ENCODE peak calls at places on chromosomes 12 and 14, in eight cellular contexts. E is transverse colon; B is hepatocyte; Y is hippocampal formation; C is NCI-H1092; F is skeletal muscle cell; J is ELF-1; G is CD4-positive, alpha-beta T cell. S is an unnamed sample.
A peak's percentile ranks its signal among the peaks of the same experiment; 100 is the strongest.

GRCh38 chr12:93722757-93723567 is 45.8 kb downstream of the CRADD start:
- DNase-seq in E (no peak), B (no peak), Y (no peak), C (no peak), F (no peak), J (no peak), G (no peak), S (no peak)

GRCh38 chr12:102301547-102301946 is 103.9 kb upstream of the PMCH start:
- DNase-seq in E (no peak), B (no peak), Y (no peak), C (no peak), F (no peak), J (no peak), G (no peak), S (no peak)

GRCh38 chr14:94005324-94005723 is 8.2 kb downstream of the CCDC197 start:
- DNase-seq in E (no peak), B (no peak), Y (no peak), C (no peak), F (no peak), J (no peak), G (no peak), S (no peak)

GRCh38 chr14:23437142-23438129 is 2.0 kb upstream of the MYH7 start:
- DNase-seq in E (no peak), B (no peak), Y (no peak), C (no peak), F (no peak), J (no peak), G (no peak), S (no peak)

GRCh38 chr14:33676135-33676566 is 274.7 kb downstream of the EGLN3 start:
- DNase-seq in E (peak; percentile 10), B (peak; percentile 60), Y (peak; percentile 36), C (peak; percentile 9), F (no peak), J (peak; percentile 78), G (no peak), S (no peak)

GRCh38 chr12:54052745-54053624 is 650 bp upstream of the HOXC4 start:
- DNase-seq in E (no peak), B (peak; percentile 51), Y (no peak), C (no peak), F (no peak), J (peak; percentile 70), G (no peak), S (no peak)

GRCh38 chr12:116244474-116245090 is 32.9 kb downstream of the MED13L start:
- DNase-seq in E (no peak), B (no peak), Y (no peak), C (no peak), F (no peak), J (no peak), G (no peak), S (no peak)

GRCh38 chr14:90986510-90986909 is 73.9 kb downstream of the RPS6KA5 start:
- DNase-seq in E (no peak), B (no peak), Y (no peak), C (no peak), F (no peak), J (no peak), G (no peak), S (no peak)

GRCh38 chr12:12441891-12442461 is 85.1 kb downstream of the BORCS5 start:
- DNase-seq in E (no peak), B (peak; percentile 32), Y (no peak), C (no peak), F (no peak), J (no peak), G (peak; percentile 51), S (no peak)

GRCh38 chr12:104506691-104507401 is 50.1 kb downstream of the CHST11 start:
- DNase-seq in E (no peak), B (no peak), Y (no peak), C (peak; percentile 78), F (no peak), J (no peak), G (no peak), S (no peak)

GRCh38 chr14:104813286-104813685 is 12.4 kb downstream of the ZBTB42 start:
- DNase-seq in E (no peak), B (no peak), Y (no peak), C (no peak), F (no peak), J (no peak), G (no peak), S (no peak)

GRCh38 chr12:120944645-120945217 is 33.6 kb upstream of the HNF1A start:
- DNase-seq in E (peak; percentile 69), B (peak; percentile 68), Y (no peak), C (no peak), F (no peak), J (peak; percentile 81), G (peak; percentile 57), S (peak; percentile 6)

GRCh38 chr12:44668443-44668842 is 207.7 kb downstream of the NELL2 start:
- DNase-seq in E (no peak), B (no peak), Y (no peak), C (no peak), F (no peak), J (no peak), G (no peak), S (no peak)

GRCh38 chr12:53743277-53744129 is 8.3 kb downstream of the CISTR start:
- DNase-seq in E (peak; percentile 49), B (peak; percentile 78), Y (peak; percentile 45), C (peak; percentile 13), F (no peak), J (peak; percentile 85), G (peak; percentile 53), S (peak; percentile 16)

GRCh38 chr12:101490286-101490920 is 15.3 kb downstream of the SPIC start:
- DNase-seq in E (peak; percentile 57), B (peak; percentile 66), Y (peak; percentile 26), C (peak; percentile 6), F (no peak), J (peak; percentile 19), G (no peak), S (no peak)

GRCh38 chr12:26317942-26318565 is 122.7 kb downstream of the SSPN start:
- DNase-seq in E (no peak), B (no peak), Y (no peak), C (no peak), F (peak; percentile 78), J (no peak), G (no peak), S (no peak)

GRCh38 chr14:32693114-32693513 is 245.6 kb upstream of the NPAS3 start:
- DNase-seq in E (peak; percentile 43), B (no peak), Y (no peak), C (no peak), F (peak; percentile 54), J (no peak), G (no peak), S (peak; percentile 95)

GRCh38 chr12:42129595-42130204 is 15.0 kb downstream of the GXYLT1 start:
- DNase-seq in E (peak; percentile 13), B (peak; percentile 68), Y (peak; percentile 67), C (no peak), F (no peak), J (peak; percentile 37), G (no peak), S (peak; percentile 81)

GRCh38 chr14:86430807-86431206 is 900.9 kb downstream of the FLRT2 start:
- DNase-seq in E (no peak), B (no peak), Y (no peak), C (no peak), F (no peak), J (no peak), G (no peak), S (no peak)

GRCh38 chr14:91396959-91397815 is 20.4 kb downstream of the CCDC88C start:
- DNase-seq in E (peak; percentile 88), B (no peak), Y (no peak), C (no peak), F (no peak), J (no peak), G (peak; percentile 66), S (no peak)

GRCh38 chr14:37232907-37233481 is 35.3 kb downstream of the MIPOL1 start:
- DNase-seq in E (no peak), B (peak; percentile 51), Y (peak; percentile 3), C (peak; percentile 34), F (peak; percentile 24), J (no peak), G (no peak), S (peak; percentile 34)

GRCh38 chr14:49879683-49880204 is 13.1 kb upstream of the ARF6 start:
- DNase-seq in E (peak; percentile 70), B (peak; percentile 54), Y (no peak), C (peak; percentile 37), F (no peak), J (peak; percentile 90), G (peak; percentile 40), S (no peak)

GRCh38 chr12:32198555-32198954 is 91.9 kb downstream of the BICD1 start:
- DNase-seq in E (no peak), B (no peak), Y (no peak), C (no peak), F (peak; percentile 18), J (no peak), G (no peak), S (no peak)

GRCh38 chr14:68734231-68734732 is 58.6 kb downstream of the ZFP36L1 start:
- DNase-seq in E (no peak), B (no peak), Y (no peak), C (no peak), F (no peak), J (no peak), G (peak; percentile 19), S (no peak)